ENCODE peak calls at places on chromosomes 7 and 10, in eight cellular contexts. One of them, this sample, is unnamed. For H3K36me3 and H3K27me3, the result is how much of the 10 kb centered on the place peaks cover.

GRCh38 chr10:130042386-130042785 is 68.2 kb downstream of the C10orf143 start:
- DNase-seq in fibroblast of lung: no peak
- DNase-seq in CD8-positive, alpha-beta T cell: no peak
- DNase-seq in neuronal stem cell: no peak
- DNase-seq in right atrium auricular region: no peak
- DNase-seq in CD8-positive, alpha-beta memory T cell: no peak
- DNase-seq in neural progenitor cell: no peak
- DNase-seq in HCT116: no peak
- DNase-seq in this sample: no peak

GRCh38 chr10:89167915-89168314 is 39.2 kb downstream of the CH25H start:
- DNase-seq in fibroblast of lung: no peak
- DNase-seq in CD8-positive, alpha-beta T cell: no peak
- DNase-seq in neuronal stem cell: no peak
- DNase-seq in right atrium auricular region: no peak
- DNase-seq in CD8-positive, alpha-beta memory T cell: no peak
- DNase-seq in neural progenitor cell: no peak
- DNase-seq in HCT116: no peak
- DNase-seq in this sample: peak

GRCh38 chr7:94710256-94710655 is 54.3 kb upstream of the SGCE start:
- DNase-seq in fibroblast of lung: peak
- DNase-seq in CD8-positive, alpha-beta T cell: no peak
- DNase-seq in neuronal stem cell: no peak
- DNase-seq in right atrium auricular region: no peak
- DNase-seq in CD8-positive, alpha-beta memory T cell: no peak
- DNase-seq in neural progenitor cell: no peak
- DNase-seq in HCT116: no peak
- DNase-seq in this sample: no peak

GRCh38 chr10:113982745-113983144 is 60.9 kb upstream of the ADRB1 start:
- DNase-seq in fibroblast of lung: no peak
- DNase-seq in CD8-positive, alpha-beta T cell: no peak
- DNase-seq in neuronal stem cell: no peak
- DNase-seq in right atrium auricular region: no peak
- DNase-seq in CD8-positive, alpha-beta memory T cell: no peak
- DNase-seq in neural progenitor cell: no peak
- DNase-seq in HCT116: no peak
- DNase-seq in this sample: no peak

GRCh38 chr10:103231047-103231551 is 14.6 kb upstream of the RPEL1 start:
- DNase-seq in fibroblast of lung: peak
- DNase-seq in CD8-positive, alpha-beta T cell: no peak
- DNase-seq in neuronal stem cell: peak
- DNase-seq in right atrium auricular region: peak
- DNase-seq in CD8-positive, alpha-beta memory T cell: no peak
- DNase-seq in neural progenitor cell: peak
- DNase-seq in HCT116: peak
- DNase-seq in this sample: peak

GRCh38 chr10:74078037-74078436 is 72.6 kb downstream of the AP3M1 start:
- DNase-seq in fibroblast of lung: peak
- DNase-seq in CD8-positive, alpha-beta T cell: no peak
- DNase-seq in neuronal stem cell: no peak
- DNase-seq in right atrium auricular region: no peak
- DNase-seq in CD8-positive, alpha-beta memory T cell: peak
- DNase-seq in neural progenitor cell: no peak
- DNase-seq in HCT116: no peak
- DNase-seq in this sample: peak

GRCh38 chr10:71864861-71865473 is 13.9 kb upstream of the PSAP start:
- DNase-seq in fibroblast of lung: peak
- DNase-seq in CD8-positive, alpha-beta T cell: no peak
- DNase-seq in neuronal stem cell: no peak
- DNase-seq in right atrium auricular region: no peak
- DNase-seq in CD8-positive, alpha-beta memory T cell: no peak
- DNase-seq in neural progenitor cell: no peak
- DNase-seq in HCT116: no peak
- DNase-seq in this sample: peak

GRCh38 chr10:122688293-122688989 is 11.2 kb downstream of the C10orf120 start:
- DNase-seq in fibroblast of lung: no peak
- DNase-seq in CD8-positive, alpha-beta T cell: no peak
- DNase-seq in neuronal stem cell: no peak
- DNase-seq in right atrium auricular region: peak
- DNase-seq in CD8-positive, alpha-beta memory T cell: no peak
- DNase-seq in neural progenitor cell: no peak
- DNase-seq in HCT116: no peak
- DNase-seq in this sample: peak

GRCh38 chr10:109861051-109861450 is 62.3 kb downstream of the XPNPEP1 start:
- DNase-seq in fibroblast of lung: no peak
- DNase-seq in CD8-positive, alpha-beta T cell: no peak
- DNase-seq in neuronal stem cell: no peak
- DNase-seq in right atrium auricular region: no peak
- DNase-seq in CD8-positive, alpha-beta memory T cell: no peak
- DNase-seq in neural progenitor cell: no peak
- DNase-seq in HCT116: no peak
- DNase-seq in this sample: no peak

GRCh38 chr10:89151857-89152256 is 55.3 kb downstream of the CH25H start:
- DNase-seq in fibroblast of lung: peak
- DNase-seq in CD8-positive, alpha-beta T cell: no peak
- DNase-seq in neuronal stem cell: no peak
- DNase-seq in right atrium auricular region: no peak
- DNase-seq in CD8-positive, alpha-beta memory T cell: no peak
- DNase-seq in neural progenitor cell: no peak
- DNase-seq in HCT116: no peak
- DNase-seq in this sample: peak

GRCh38 chr10:117365612-117366011 is 9.6 kb downstream of the PDZD8 start:
- DNase-seq in fibroblast of lung: no peak
- DNase-seq in CD8-positive, alpha-beta T cell: no peak
- DNase-seq in neuronal stem cell: no peak
- DNase-seq in right atrium auricular region: no peak
- DNase-seq in CD8-positive, alpha-beta memory T cell: no peak
- DNase-seq in neural progenitor cell: no peak
- DNase-seq in HCT116: peak
- DNase-seq in this sample: no peak

GRCh38 chr10:71679425-71679824 is 40.2 kb downstream of the C10orf105 start:
- DNase-seq in fibroblast of lung: no peak
- DNase-seq in CD8-positive, alpha-beta T cell: no peak
- DNase-seq in neuronal stem cell: no peak
- DNase-seq in right atrium auricular region: no peak
- DNase-seq in CD8-positive, alpha-beta memory T cell: no peak
- DNase-seq in neural progenitor cell: no peak
- DNase-seq in HCT116: no peak
- DNase-seq in this sample: no peak

GRCh38 chr10:110003524-110003885 is 4.3 kb upstream of the ADD3 start:
- DNase-seq in fibroblast of lung: no peak
- DNase-seq in CD8-positive, alpha-beta T cell: no peak
- DNase-seq in neuronal stem cell: no peak
- DNase-seq in right atrium auricular region: no peak
- DNase-seq in CD8-positive, alpha-beta memory T cell: no peak
- DNase-seq in neural progenitor cell: no peak
- DNase-seq in HCT116: no peak
- DNase-seq in this sample: no peak

GRCh38 chr7:40698214-40698920 is 563.6 kb downstream of the SUGCT start:
- DNase-seq in fibroblast of lung: peak
- DNase-seq in CD8-positive, alpha-beta T cell: no peak
- DNase-seq in neuronal stem cell: no peak
- DNase-seq in right atrium auricular region: no peak
- DNase-seq in CD8-positive, alpha-beta memory T cell: no peak
- DNase-seq in neural progenitor cell: no peak
- DNase-seq in HCT116: no peak
- DNase-seq in this sample: no peak

GRCh38 chr7:45417268-45417667 is 156.9 kb upstream of the ADCY1 start:
- DNase-seq in fibroblast of lung: no peak
- DNase-seq in CD8-positive, alpha-beta T cell: no peak
- DNase-seq in neuronal stem cell: no peak
- DNase-seq in right atrium auricular region: no peak
- DNase-seq in CD8-positive, alpha-beta memory T cell: no peak
- DNase-seq in neural progenitor cell: no peak
- DNase-seq in HCT116: no peak
- DNase-seq in this sample: no peak

GRCh38 chr10:68878463-68878862 is 22.7 kb upstream of the DDX50 start:
- DNase-seq in fibroblast of lung: no peak
- DNase-seq in CD8-positive, alpha-beta T cell: no peak
- DNase-seq in neuronal stem cell: no peak
- DNase-seq in right atrium auricular region: no peak
- DNase-seq in CD8-positive, alpha-beta memory T cell: no peak
- DNase-seq in neural progenitor cell: no peak
- DNase-seq in HCT116: no peak
- DNase-seq in this sample: no peak

GRCh38 chr7:47968852-47969774 is 10.3 kb downstream of the HUS1 start:
- DNase-seq in fibroblast of lung: peak
- DNase-seq in CD8-positive, alpha-beta T cell: peak
- DNase-seq in neuronal stem cell: peak
- DNase-seq in right atrium auricular region: no peak
- DNase-seq in CD8-positive, alpha-beta memory T cell: peak
- DNase-seq in neural progenitor cell: peak
- DNase-seq in HCT116: peak
- DNase-seq in this sample: peak

GRCh38 chr10:4086041-4086886 is 301.3 kb upstream of the KLF6 start:
- DNase-seq in fibroblast of lung: peak
- DNase-seq in CD8-positive, alpha-beta T cell: no peak
- DNase-seq in neuronal stem cell: peak
- DNase-seq in right atrium auricular region: no peak
- DNase-seq in CD8-positive, alpha-beta memory T cell: no peak
- DNase-seq in neural progenitor cell: peak
- DNase-seq in HCT116: no peak
- DNase-seq in this sample: no peak

GRCh38 chr7:46806856-46807255 is 775.1 kb downstream of the TNS3 start:
- DNase-seq in fibroblast of lung: no peak
- DNase-seq in CD8-positive, alpha-beta T cell: no peak
- DNase-seq in neuronal stem cell: no peak
- DNase-seq in right atrium auricular region: no peak
- DNase-seq in CD8-positive, alpha-beta memory T cell: no peak
- DNase-seq in neural progenitor cell: no peak
- DNase-seq in HCT116: no peak
- DNase-seq in this sample: no peak
- H3K4me3 ChIP-seq in fibroblast of lung: no peak
- H3K4me3 ChIP-seq in CD8-positive, alpha-beta T cell: no peak
- H3K4me3 ChIP-seq in neuronal stem cell: no peak
- H3K4me3 ChIP-seq in right atrium auricular region: no peak
- H3K4me3 ChIP-seq in CD8-positive, alpha-beta memory T cell: no peak
- H3K4me3 ChIP-seq in neural progenitor cell: no peak
- H3K4me3 ChIP-seq in HCT116: no peak
- H3K4me3 ChIP-seq in this sample: no peak

GRCh38 chr7:2051708-2052656 is 180.8 kb downstream of the MAD1L1 start:
- DNase-seq in fibroblast of lung: no peak
- DNase-seq in CD8-positive, alpha-beta T cell: no peak
- DNase-seq in neuronal stem cell: no peak
- DNase-seq in right atrium auricular region: no peak
- DNase-seq in CD8-positive, alpha-beta memory T cell: no peak
- DNase-seq in neural progenitor cell: no peak
- DNase-seq in HCT116: no peak
- DNase-seq in this sample: no peak

GRCh38 chr7:2053395-2053794 is 179.3 kb downstream of the MAD1L1 start:
- DNase-seq in fibroblast of lung: no peak
- DNase-seq in CD8-positive, alpha-beta T cell: no peak
- DNase-seq in neuronal stem cell: no peak
- DNase-seq in right atrium auricular region: no peak
- DNase-seq in CD8-positive, alpha-beta memory T cell: no peak
- DNase-seq in neural progenitor cell: no peak
- DNase-seq in HCT116: no peak
- DNase-seq in this sample: no peak

GRCh38 chr7:2052657-2053048 is 180.1 kb downstream of the MAD1L1 start:
- DNase-seq in fibroblast of lung: no peak
- DNase-seq in CD8-positive, alpha-beta T cell: no peak
- DNase-seq in neuronal stem cell: no peak
- DNase-seq in right atrium auricular region: no peak
- DNase-seq in CD8-positive, alpha-beta memory T cell: no peak
- DNase-seq in neural progenitor cell: no peak
- DNase-seq in HCT116: no peak
- DNase-seq in this sample: no peak

GRCh38 chr7:2054927-2055326 is 177.8 kb downstream of the MAD1L1 start:
- DNase-seq in fibroblast of lung: no peak
- DNase-seq in CD8-positive, alpha-beta T cell: no peak
- DNase-seq in neuronal stem cell: no peak
- DNase-seq in right atrium auricular region: no peak
- DNase-seq in CD8-positive, alpha-beta memory T cell: no peak
- DNase-seq in neural progenitor cell: no peak
- DNase-seq in HCT116: no peak
- DNase-seq in this sample: no peak

DNA sequence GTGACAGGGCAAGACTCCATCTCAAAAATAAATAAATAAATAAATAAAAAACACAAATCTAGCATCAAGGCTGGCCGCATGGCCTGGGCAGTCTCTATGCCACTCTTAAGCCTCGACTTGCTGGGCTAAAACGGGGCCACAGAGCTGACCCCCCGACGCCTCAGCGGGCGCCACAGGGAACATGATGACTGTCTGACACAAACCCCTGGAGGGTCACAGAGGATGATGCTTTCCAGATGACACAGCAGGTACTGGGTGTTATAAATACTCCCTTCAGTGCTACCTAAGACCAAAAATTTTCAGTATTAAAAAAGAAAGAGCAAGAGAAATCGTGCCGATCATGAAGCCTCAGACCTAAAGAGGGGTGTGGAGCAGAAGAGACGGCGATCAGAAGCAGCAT is 176.8 kb downstream of the MAD1L1 start:
- DNase-seq in fibroblast of lung: no peak
- DNase-seq in CD8-positive, alpha-beta T cell: no peak
- DNase-seq in neuronal stem cell: no peak
- DNase-seq in right atrium auricular region: no peak
- DNase-seq in CD8-positive, alpha-beta memory T cell: no peak
- DNase-seq in neural progenitor cell: no peak
- DNase-seq in HCT116: no peak
- DNase-seq in this sample: no peak
- H3K36me3 ChIP-seq in fibroblast of lung: under half
- H3K36me3 ChIP-seq in CD8-positive, alpha-beta T cell: under half
- H3K36me3 ChIP-seq in neuronal stem cell: under half
- H3K36me3 ChIP-seq in right atrium auricular region: under half
- H3K36me3 ChIP-seq in CD8-positive, alpha-beta memory T cell: under half
- H3K36me3 ChIP-seq in neural progenitor cell: under half
- H3K36me3 ChIP-seq in HCT116: under half
- H3K36me3 ChIP-seq in this sample: under half

GRCh38 chr7:27111753-27112277 is 9.3 kb upstream of the HOXA2 start:
- DNase-seq in fibroblast of lung: no peak
- DNase-seq in CD8-positive, alpha-beta T cell: no peak
- DNase-seq in neuronal stem cell: no peak
- DNase-seq in right atrium auricular region: no peak
- DNase-seq in CD8-positive, alpha-beta memory T cell: no peak
- DNase-seq in neural progenitor cell: no peak
- DNase-seq in HCT116: no peak
- DNase-seq in this sample: no peak
- H3K27me3 ChIP-seq in fibroblast of lung: under half
- H3K27me3 ChIP-seq in CD8-positive, alpha-beta T cell: under half
- H3K27me3 ChIP-seq in neuronal stem cell: half or more
- H3K27me3 ChIP-seq in right atrium auricular region: under half
- H3K27me3 ChIP-seq in CD8-positive, alpha-beta memory T cell: under half
- H3K27me3 ChIP-seq in neural progenitor cell: half or more
- H3K27me3 ChIP-seq in HCT116: under half
- H3K27me3 ChIP-seq in this sample: under half

DNA sequence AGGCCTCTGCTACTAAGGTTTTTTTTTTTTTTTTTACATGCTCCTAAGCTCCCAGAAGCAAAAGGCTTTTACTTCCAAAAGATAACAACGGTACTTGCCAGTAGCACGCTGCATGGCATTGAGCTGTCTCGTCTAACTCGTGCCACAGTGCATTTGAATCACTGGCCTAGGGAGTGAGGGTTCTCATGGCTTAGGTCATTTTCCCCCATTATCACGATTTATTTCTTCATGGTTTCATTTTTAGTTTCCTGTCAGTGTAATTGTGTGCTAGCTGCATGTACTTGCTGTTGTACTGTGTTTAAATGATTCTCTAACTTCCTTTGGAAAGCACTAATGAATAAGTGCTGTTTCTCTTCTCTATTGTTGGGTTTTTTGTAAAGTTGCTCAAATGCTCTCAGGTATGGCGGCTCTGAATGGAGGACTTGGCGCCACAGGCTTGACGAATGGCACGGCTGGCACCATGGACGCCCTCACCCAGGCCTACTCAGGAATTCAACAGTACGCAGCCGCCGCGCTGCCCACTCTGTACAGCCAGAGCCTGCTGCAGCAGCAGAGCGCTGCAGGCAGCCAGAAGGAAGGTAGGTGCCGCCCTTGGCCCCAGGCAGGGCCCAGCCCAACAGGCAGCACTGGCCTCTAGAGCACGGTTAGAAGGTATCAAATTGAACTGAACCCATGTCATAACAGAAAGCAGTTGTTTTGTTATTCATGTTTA is 290.5 kb downstream of the USP6NL start:
- DNase-seq in fibroblast of lung: no peak
- DNase-seq in CD8-positive, alpha-beta T cell: no peak
- DNase-seq in neuronal stem cell: no peak
- DNase-seq in right atrium auricular region: no peak
- DNase-seq in CD8-positive, alpha-beta memory T cell: no peak
- DNase-seq in neural progenitor cell: no peak
- DNase-seq in HCT116: no peak
- DNase-seq in this sample: no peak
- H3K4me3 ChIP-seq in fibroblast of lung: no peak
- H3K4me3 ChIP-seq in CD8-positive, alpha-beta T cell: no peak
- H3K4me3 ChIP-seq in neuronal stem cell: no peak
- H3K4me3 ChIP-seq in right atrium auricular region: no peak
- H3K4me3 ChIP-seq in CD8-positive, alpha-beta memory T cell: no peak
- H3K4me3 ChIP-seq in neural progenitor cell: no peak
- H3K4me3 ChIP-seq in HCT116: no peak
- H3K4me3 ChIP-seq in this sample: no peak

This sample was measured in MG63.